ENCODE peak calls at places on chromosome 18, in nine cellular contexts. One of them, this sample, is unnamed.

GRCh38 chr18:69588301-69588700 is 187.6 kb downstream of the DOK6 start:
- DNase-seq in left lung: no peak
- DNase-seq in body of pancreas: no peak
- DNase-seq in HAP-1: no peak
- DNase-seq in endodermal cell: no peak
- DNase-seq in hepatocyte: no peak
- DNase-seq in AG09309: no peak
- DNase-seq in right lobe of liver: no peak
- DNase-seq in lower lobe of right lung: no peak
- DNase-seq in this sample: no peak

GRCh38 chr18:38402509-38402908 is 836.9 kb upstream of the CELF4 start:
- DNase-seq in left lung: no peak
- DNase-seq in body of pancreas: no peak
- DNase-seq in HAP-1: no peak
- DNase-seq in endodermal cell: no peak
- DNase-seq in hepatocyte: no peak
- DNase-seq in AG09309: no peak
- DNase-seq in right lobe of liver: no peak
- DNase-seq in lower lobe of right lung: no peak
- DNase-seq in this sample: no peak

GRCh38 chr18:62759704-62760402 is 44.5 kb downstream of the PHLPP1 start:
- DNase-seq in left lung: no peak
- DNase-seq in body of pancreas: no peak
- DNase-seq in HAP-1: no peak
- DNase-seq in endodermal cell: peak
- DNase-seq in hepatocyte: no peak
- DNase-seq in AG09309: no peak
- DNase-seq in right lobe of liver: no peak
- DNase-seq in lower lobe of right lung: no peak
- DNase-seq in this sample: no peak

GRCh38 chr18:9648431-9649163 is 34.2 kb upstream of the PPP4R1 start:
- DNase-seq in left lung: no peak
- DNase-seq in body of pancreas: no peak
- DNase-seq in HAP-1: no peak
- DNase-seq in endodermal cell: no peak
- DNase-seq in hepatocyte: no peak
- DNase-seq in AG09309: no peak
- DNase-seq in right lobe of liver: no peak
- DNase-seq in lower lobe of right lung: no peak
- DNase-seq in this sample: no peak

GRCh38 chr18:77320960-77321559 is 71.4 kb downstream of the GALR1 start:
- DNase-seq in left lung: no peak
- DNase-seq in body of pancreas: no peak
- DNase-seq in HAP-1: no peak
- DNase-seq in endodermal cell: no peak
- DNase-seq in hepatocyte: no peak
- DNase-seq in AG09309: no peak
- DNase-seq in right lobe of liver: no peak
- DNase-seq in lower lobe of right lung: no peak
- DNase-seq in this sample: no peak

GRCh38 chr18:45245036-45245638 is 370.1 kb upstream of the SLC14A2 start:
- DNase-seq in left lung: no peak
- DNase-seq in body of pancreas: no peak
- DNase-seq in HAP-1: no peak
- DNase-seq in endodermal cell: no peak
- DNase-seq in hepatocyte: no peak
- DNase-seq in AG09309: no peak
- DNase-seq in right lobe of liver: no peak
- DNase-seq in lower lobe of right lung: no peak
- DNase-seq in this sample: no peak

GRCh38 chr18:74870950-74871349 is 273.3 kb downstream of the ZNF407 start:
- DNase-seq in left lung: no peak
- DNase-seq in body of pancreas: no peak
- DNase-seq in HAP-1: no peak
- DNase-seq in endodermal cell: no peak
- DNase-seq in hepatocyte: no peak
- DNase-seq in AG09309: no peak
- DNase-seq in right lobe of liver: no peak
- DNase-seq in lower lobe of right lung: no peak
- DNase-seq in this sample: no peak

GRCh38 chr18:53380063-53380639 is 844.3 kb downstream of the MBD2 start:
- DNase-seq in left lung: no peak
- DNase-seq in body of pancreas: no peak
- DNase-seq in HAP-1: no peak
- DNase-seq in endodermal cell: peak
- DNase-seq in hepatocyte: peak
- DNase-seq in AG09309: peak
- DNase-seq in right lobe of liver: no peak
- DNase-seq in lower lobe of right lung: no peak
- DNase-seq in this sample: peak

GRCh38 chr18:10927290-10927979 is 221.9 kb downstream of the PIEZO2 start:
- DNase-seq in left lung: peak
- DNase-seq in body of pancreas: no peak
- DNase-seq in HAP-1: no peak
- DNase-seq in endodermal cell: no peak
- DNase-seq in hepatocyte: no peak
- DNase-seq in AG09309: no peak
- DNase-seq in right lobe of liver: no peak
- DNase-seq in lower lobe of right lung: no peak
- DNase-seq in this sample: no peak

GRCh38 chr18:48814490-48815181 is 136.1 kb downstream of the SMAD7 start:
- DNase-seq in left lung: no peak
- DNase-seq in body of pancreas: no peak
- DNase-seq in HAP-1: no peak
- DNase-seq in endodermal cell: peak
- DNase-seq in hepatocyte: no peak
- DNase-seq in AG09309: no peak
- DNase-seq in right lobe of liver: no peak
- DNase-seq in lower lobe of right lung: peak
- DNase-seq in this sample: no peak

DNA sequence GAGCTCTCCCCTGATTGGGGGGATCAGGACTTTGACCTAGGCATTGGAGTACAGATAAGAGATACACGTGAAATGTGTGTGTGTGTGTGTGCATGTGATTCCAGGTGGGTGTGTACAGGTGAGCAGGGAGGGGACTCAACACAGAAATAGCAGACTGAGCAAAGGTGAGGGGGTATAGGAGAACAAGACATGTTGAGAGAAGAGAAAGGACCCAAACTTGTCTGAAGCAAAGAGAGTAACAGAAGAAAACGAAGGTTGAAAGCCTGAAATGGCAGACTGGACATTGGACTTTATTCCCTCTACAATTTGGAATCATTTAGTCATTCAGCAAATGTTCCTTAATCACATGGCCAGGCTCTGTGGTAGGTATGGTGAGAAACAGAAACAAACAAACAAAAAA is 23.3 kb downstream of the MRO start:
- DNase-seq in left lung: no peak
- DNase-seq in body of pancreas: peak
- DNase-seq in HAP-1: no peak
- DNase-seq in endodermal cell: no peak
- DNase-seq in hepatocyte: peak
- DNase-seq in AG09309: no peak
- DNase-seq in right lobe of liver: no peak
- DNase-seq in lower lobe of right lung: no peak
- DNase-seq in this sample: no peak
- H3K4me3 ChIP-seq in left lung: no peak
- H3K4me3 ChIP-seq in body of pancreas: no peak
- H3K4me3 ChIP-seq in HAP-1: no peak
- H3K4me3 ChIP-seq in endodermal cell: no peak
- H3K4me3 ChIP-seq in hepatocyte: no peak
- H3K4me3 ChIP-seq in AG09309: no peak
- H3K4me3 ChIP-seq in right lobe of liver: no peak
- H3K4me3 ChIP-seq in lower lobe of right lung: no peak
- H3K4me3 ChIP-seq in this sample: no peak

DNA sequence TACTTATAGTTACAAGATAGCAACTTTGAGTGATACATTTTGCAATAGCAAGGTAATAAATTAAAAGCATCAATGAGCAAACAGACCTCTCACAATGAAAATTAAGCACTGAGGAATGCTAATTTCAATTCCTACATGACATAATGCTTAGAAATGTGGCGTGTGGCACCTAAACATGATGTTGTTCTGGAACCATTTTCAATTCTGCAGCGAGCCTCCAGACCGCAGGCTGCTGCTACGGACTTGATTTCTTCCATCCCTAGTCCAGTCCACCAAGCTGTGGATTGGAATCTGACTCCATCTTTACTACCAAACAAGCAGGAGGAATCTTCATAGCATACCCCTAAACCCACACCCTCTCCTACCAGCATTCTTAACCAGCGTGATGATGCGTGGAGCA is 58.7 kb upstream of the ZNF397 start:
- DNase-seq in left lung: no peak
- DNase-seq in body of pancreas: no peak
- DNase-seq in HAP-1: no peak
- DNase-seq in endodermal cell: no peak
- DNase-seq in hepatocyte: no peak
- DNase-seq in AG09309: no peak
- DNase-seq in right lobe of liver: no peak
- DNase-seq in lower lobe of right lung: no peak
- DNase-seq in this sample: no peak
- H3K4me3 ChIP-seq in left lung: no peak
- H3K4me3 ChIP-seq in body of pancreas: no peak
- H3K4me3 ChIP-seq in HAP-1: no peak
- H3K4me3 ChIP-seq in endodermal cell: no peak
- H3K4me3 ChIP-seq in hepatocyte: no peak
- H3K4me3 ChIP-seq in AG09309: no peak
- H3K4me3 ChIP-seq in right lobe of liver: no peak
- H3K4me3 ChIP-seq in lower lobe of right lung: no peak
- H3K4me3 ChIP-seq in this sample: no peak

DNA sequence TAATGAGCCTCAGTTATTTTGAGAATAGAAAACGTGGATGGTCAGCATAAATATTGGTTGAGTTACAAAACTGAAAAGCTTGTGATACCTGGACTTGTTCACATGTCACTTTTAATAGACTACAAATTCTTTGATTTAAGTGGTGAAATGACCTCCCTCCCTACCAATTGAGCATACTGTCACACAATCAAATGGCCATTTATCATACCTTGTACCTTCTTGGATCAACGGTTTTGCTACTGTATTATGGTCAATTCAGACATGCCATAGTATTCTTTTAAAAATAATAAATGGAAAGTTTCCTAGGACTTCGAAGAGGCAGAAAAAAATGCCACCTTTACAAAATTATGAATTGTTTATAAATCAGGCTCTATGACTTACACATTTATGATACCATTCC is 176.4 kb downstream of the ZNF521 start:
- DNase-seq in left lung: no peak
- DNase-seq in body of pancreas: no peak
- DNase-seq in HAP-1: no peak
- DNase-seq in endodermal cell: no peak
- DNase-seq in hepatocyte: no peak
- DNase-seq in AG09309: no peak
- DNase-seq in right lobe of liver: no peak
- DNase-seq in lower lobe of right lung: no peak
- DNase-seq in this sample: no peak
- H3K4me3 ChIP-seq in left lung: no peak
- H3K4me3 ChIP-seq in body of pancreas: no peak
- H3K4me3 ChIP-seq in HAP-1: no peak
- H3K4me3 ChIP-seq in endodermal cell: no peak
- H3K4me3 ChIP-seq in hepatocyte: no peak
- H3K4me3 ChIP-seq in AG09309: no peak
- H3K4me3 ChIP-seq in right lobe of liver: no peak
- H3K4me3 ChIP-seq in lower lobe of right lung: no peak
- H3K4me3 ChIP-seq in this sample: no peak

GRCh38 chr18:7565677-7566076 is 1.4 kb upstream of the PTPRM start:
- DNase-seq in left lung: no peak
- DNase-seq in body of pancreas: no peak
- DNase-seq in HAP-1: no peak
- DNase-seq in endodermal cell: no peak
- DNase-seq in hepatocyte: no peak
- DNase-seq in AG09309: no peak
- DNase-seq in right lobe of liver: no peak
- DNase-seq in lower lobe of right lung: no peak
- DNase-seq in this sample: no peak
- H3K4me3 ChIP-seq in left lung: no peak
- H3K4me3 ChIP-seq in body of pancreas: no peak
- H3K4me3 ChIP-seq in HAP-1: no peak
- H3K4me3 ChIP-seq in endodermal cell: peak
- H3K4me3 ChIP-seq in hepatocyte: no peak
- H3K4me3 ChIP-seq in AG09309: no peak
- H3K4me3 ChIP-seq in right lobe of liver: no peak
- H3K4me3 ChIP-seq in lower lobe of right lung: peak
- H3K4me3 ChIP-seq in this sample: no peak

GRCh38 chr18:55585050-55585449 is 2.9 kb downstream of the TCF4 start:
- DNase-seq in left lung: no peak
- DNase-seq in body of pancreas: no peak
- DNase-seq in HAP-1: no peak
- DNase-seq in endodermal cell: no peak
- DNase-seq in hepatocyte: no peak
- DNase-seq in AG09309: no peak
- DNase-seq in right lobe of liver: no peak
- DNase-seq in lower lobe of right lung: no peak
- DNase-seq in this sample: no peak
- H3K4me3 ChIP-seq in left lung: peak
- H3K4me3 ChIP-seq in body of pancreas: no peak
- H3K4me3 ChIP-seq in HAP-1: peak
- H3K4me3 ChIP-seq in endodermal cell: peak
- H3K4me3 ChIP-seq in hepatocyte: no peak
- H3K4me3 ChIP-seq in AG09309: no peak
- H3K4me3 ChIP-seq in right lobe of liver: no peak
- H3K4me3 ChIP-seq in lower lobe of right lung: peak
- H3K4me3 ChIP-seq in this sample: peak

DNA sequence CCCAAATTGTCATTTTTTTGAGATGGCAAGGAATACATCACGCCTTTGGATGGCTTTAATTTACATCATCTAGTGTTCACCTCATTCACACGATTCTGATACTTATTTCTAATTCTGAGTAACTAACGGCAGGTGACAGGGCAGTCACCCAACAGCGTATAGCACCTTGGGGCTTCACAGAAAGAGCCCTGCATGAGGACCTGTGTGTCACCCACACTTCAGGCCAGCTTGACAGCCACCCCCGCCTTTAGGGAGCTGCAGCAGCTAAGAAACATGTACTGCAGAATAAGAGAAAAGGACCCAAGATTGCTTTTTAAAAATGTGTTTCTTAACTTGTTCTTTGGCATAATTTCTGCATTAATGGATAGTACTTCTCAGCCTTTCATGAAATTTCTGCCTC is 245.0 kb downstream of the LDLRAD4 start:
- DNase-seq in left lung: no peak
- DNase-seq in body of pancreas: no peak
- DNase-seq in HAP-1: peak
- DNase-seq in endodermal cell: peak
- DNase-seq in hepatocyte: no peak
- DNase-seq in AG09309: no peak
- DNase-seq in right lobe of liver: no peak
- DNase-seq in lower lobe of right lung: no peak
- DNase-seq in this sample: no peak
- H3K4me3 ChIP-seq in left lung: no peak
- H3K4me3 ChIP-seq in body of pancreas: no peak
- H3K4me3 ChIP-seq in HAP-1: no peak
- H3K4me3 ChIP-seq in endodermal cell: no peak
- H3K4me3 ChIP-seq in hepatocyte: no peak
- H3K4me3 ChIP-seq in AG09309: no peak
- H3K4me3 ChIP-seq in right lobe of liver: no peak
- H3K4me3 ChIP-seq in lower lobe of right lung: no peak
- H3K4me3 ChIP-seq in this sample: no peak

GRCh38 chr18:58407649-58408407 is 221.1 kb downstream of the ALPK2 start:
- DNase-seq in left lung: no peak
- DNase-seq in body of pancreas: no peak
- DNase-seq in HAP-1: no peak
- DNase-seq in endodermal cell: no peak
- DNase-seq in hepatocyte: peak
- DNase-seq in AG09309: no peak
- DNase-seq in right lobe of liver: peak
- DNase-seq in lower lobe of right lung: no peak
- DNase-seq in this sample: no peak
- H3K4me3 ChIP-seq in left lung: no peak
- H3K4me3 ChIP-seq in body of pancreas: no peak
- H3K4me3 ChIP-seq in HAP-1: no peak
- H3K4me3 ChIP-seq in endodermal cell: no peak
- H3K4me3 ChIP-seq in hepatocyte: no peak
- H3K4me3 ChIP-seq in AG09309: no peak
- H3K4me3 ChIP-seq in right lobe of liver: peak
- H3K4me3 ChIP-seq in lower lobe of right lung: no peak
- H3K4me3 ChIP-seq in this sample: no peak